ENCODE peak calls at places on chromosomes 13 and 19, in nine cellular contexts. One of them, this sample, is unnamed. For H3K27me3, the result is how much of the 10 kb centered on the place peaks cover.

GRCh38 chr13:93672996-93673395 is 446.4 kb downstream of the GPC6 start:
- DNase-seq in left lung: no peak
- DNase-seq in aorta: no peak
- DNase-seq in left ventricle myocardium inferior: no peak
- DNase-seq in upper lobe of right lung: no peak
- DNase-seq in spleen: no peak
- DNase-seq in right cardiac atrium: no peak
- DNase-seq in mammary epithelial cell: no peak
- DNase-seq in neural progenitor cell: no peak
- DNase-seq in this sample: no peak

GRCh38 chr13:34070006-34070405 is 252.1 kb downstream of the RFC3 start:
- DNase-seq in spleen: no peak
- DNase-seq in left ventricle myocardium inferior: no peak
- DNase-seq in right cardiac atrium: no peak
- DNase-seq in mammary epithelial cell: peak
- DNase-seq in neural progenitor cell: no peak
- DNase-seq in upper lobe of right lung: no peak
- DNase-seq in aorta: no peak
- DNase-seq in left lung: no peak
- DNase-seq in this sample: no peak

GRCh38 chr19:4318460-4318859 is 14.1 kb downstream of the FSD1 start:
- DNase-seq in mammary epithelial cell: no peak
- DNase-seq in left ventricle myocardium inferior: no peak
- DNase-seq in left lung: no peak
- DNase-seq in upper lobe of right lung: no peak
- DNase-seq in right cardiac atrium: no peak
- DNase-seq in spleen: no peak
- DNase-seq in aorta: no peak
- DNase-seq in neural progenitor cell: no peak
- DNase-seq in this sample: no peak

GRCh38 chr13:58495668-58496067 is 864.1 kb downstream of the PCDH17 start:
- DNase-seq in neural progenitor cell: no peak
- DNase-seq in aorta: no peak
- DNase-seq in spleen: no peak
- DNase-seq in left lung: no peak
- DNase-seq in upper lobe of right lung: no peak
- DNase-seq in right cardiac atrium: no peak
- DNase-seq in mammary epithelial cell: no peak
- DNase-seq in left ventricle myocardium inferior: no peak
- DNase-seq in this sample: no peak

GRCh38 chr13:102774596-102775375 is 1.2 kb upstream of the TEX30 start:
- DNase-seq in mammary epithelial cell: no peak
- DNase-seq in aorta: no peak
- DNase-seq in right cardiac atrium: no peak
- DNase-seq in upper lobe of right lung: no peak
- DNase-seq in spleen: no peak
- DNase-seq in neural progenitor cell: peak
- DNase-seq in left ventricle myocardium inferior: no peak
- DNase-seq in left lung: no peak
- DNase-seq in this sample: no peak

GRCh38 chr19:3095375-3096191 is 1.4 kb downstream of the GNA11 start:
- DNase-seq in aorta: peak
- DNase-seq in upper lobe of right lung: peak
- DNase-seq in left lung: peak
- DNase-seq in left ventricle myocardium inferior: no peak
- DNase-seq in mammary epithelial cell: peak
- DNase-seq in neural progenitor cell: peak
- DNase-seq in right cardiac atrium: no peak
- DNase-seq in spleen: peak
- DNase-seq in this sample: no peak

GRCh38 chr13:72920097-72920496 is 138.2 kb downstream of the PIBF1 start:
- DNase-seq in left lung: no peak
- DNase-seq in right cardiac atrium: peak
- DNase-seq in spleen: no peak
- DNase-seq in left ventricle myocardium inferior: peak
- DNase-seq in aorta: no peak
- DNase-seq in mammary epithelial cell: peak
- DNase-seq in upper lobe of right lung: no peak
- DNase-seq in neural progenitor cell: no peak
- DNase-seq in this sample: no peak

GRCh38 chr13:97810152-97810551 is 143.3 kb upstream of the IPO5 start:
- DNase-seq in right cardiac atrium: no peak
- DNase-seq in neural progenitor cell: peak
- DNase-seq in left lung: no peak
- DNase-seq in spleen: no peak
- DNase-seq in mammary epithelial cell: no peak
- DNase-seq in upper lobe of right lung: no peak
- DNase-seq in left ventricle myocardium inferior: no peak
- DNase-seq in aorta: no peak
- DNase-seq in this sample: no peak

GRCh38 chr19:34171539-34171876 is 796 bp upstream of the LSM14A start:
- DNase-seq in upper lobe of right lung: no peak
- DNase-seq in spleen: no peak
- DNase-seq in right cardiac atrium: no peak
- DNase-seq in neural progenitor cell: no peak
- DNase-seq in left ventricle myocardium inferior: no peak
- DNase-seq in mammary epithelial cell: peak
- DNase-seq in aorta: no peak
- DNase-seq in left lung: no peak
- DNase-seq in this sample: no peak

GRCh38 chr19:15911599-15912237 is 13.8 kb upstream of the CYP4F2 start:
- DNase-seq in neural progenitor cell: no peak
- DNase-seq in spleen: peak
- DNase-seq in left ventricle myocardium inferior: no peak
- DNase-seq in left lung: peak
- DNase-seq in mammary epithelial cell: no peak
- DNase-seq in upper lobe of right lung: no peak
- DNase-seq in aorta: no peak
- DNase-seq in right cardiac atrium: no peak
- DNase-seq in this sample: peak

GRCh38 chr13:33349314-33349995 is 63.9 kb upstream of the STARD13 start:
- DNase-seq in left ventricle myocardium inferior: peak
- DNase-seq in neural progenitor cell: peak
- DNase-seq in mammary epithelial cell: no peak
- DNase-seq in right cardiac atrium: peak
- DNase-seq in aorta: peak
- DNase-seq in left lung: no peak
- DNase-seq in spleen: no peak
- DNase-seq in upper lobe of right lung: no peak
- DNase-seq in this sample: no peak

GRCh38 chr19:50555447-50556235 is 12.6 kb downstream of the LRRC4B start:
- DNase-seq in spleen: no peak
- DNase-seq in mammary epithelial cell: no peak
- DNase-seq in left ventricle myocardium inferior: peak
- DNase-seq in left lung: no peak
- DNase-seq in neural progenitor cell: peak
- DNase-seq in upper lobe of right lung: no peak
- DNase-seq in aorta: no peak
- DNase-seq in right cardiac atrium: no peak
- DNase-seq in this sample: no peak

GRCh38 chr19:15154002-15154612 is 46.7 kb downstream of the NOTCH3 start:
- DNase-seq in left ventricle myocardium inferior: no peak
- DNase-seq in aorta: no peak
- DNase-seq in neural progenitor cell: peak
- DNase-seq in upper lobe of right lung: no peak
- DNase-seq in left lung: no peak
- DNase-seq in mammary epithelial cell: peak
- DNase-seq in spleen: no peak
- DNase-seq in right cardiac atrium: no peak
- DNase-seq in this sample: no peak

GRCh38 chr19:44720945-44721344 is 22.0 kb downstream of the CEACAM16 start:
- DNase-seq in right cardiac atrium: no peak
- DNase-seq in mammary epithelial cell: no peak
- DNase-seq in spleen: no peak
- DNase-seq in neural progenitor cell: no peak
- DNase-seq in left ventricle myocardium inferior: no peak
- DNase-seq in upper lobe of right lung: no peak
- DNase-seq in aorta: no peak
- DNase-seq in left lung: no peak
- DNase-seq in this sample: no peak

GRCh38 chr13:72804301-72804700 is 22.4 kb downstream of the PIBF1 start:
- DNase-seq in upper lobe of right lung: no peak
- DNase-seq in neural progenitor cell: no peak
- DNase-seq in left ventricle myocardium inferior: no peak
- DNase-seq in right cardiac atrium: no peak
- DNase-seq in aorta: no peak
- DNase-seq in spleen: no peak
- DNase-seq in left lung: no peak
- DNase-seq in mammary epithelial cell: no peak
- DNase-seq in this sample: no peak

DNA sequence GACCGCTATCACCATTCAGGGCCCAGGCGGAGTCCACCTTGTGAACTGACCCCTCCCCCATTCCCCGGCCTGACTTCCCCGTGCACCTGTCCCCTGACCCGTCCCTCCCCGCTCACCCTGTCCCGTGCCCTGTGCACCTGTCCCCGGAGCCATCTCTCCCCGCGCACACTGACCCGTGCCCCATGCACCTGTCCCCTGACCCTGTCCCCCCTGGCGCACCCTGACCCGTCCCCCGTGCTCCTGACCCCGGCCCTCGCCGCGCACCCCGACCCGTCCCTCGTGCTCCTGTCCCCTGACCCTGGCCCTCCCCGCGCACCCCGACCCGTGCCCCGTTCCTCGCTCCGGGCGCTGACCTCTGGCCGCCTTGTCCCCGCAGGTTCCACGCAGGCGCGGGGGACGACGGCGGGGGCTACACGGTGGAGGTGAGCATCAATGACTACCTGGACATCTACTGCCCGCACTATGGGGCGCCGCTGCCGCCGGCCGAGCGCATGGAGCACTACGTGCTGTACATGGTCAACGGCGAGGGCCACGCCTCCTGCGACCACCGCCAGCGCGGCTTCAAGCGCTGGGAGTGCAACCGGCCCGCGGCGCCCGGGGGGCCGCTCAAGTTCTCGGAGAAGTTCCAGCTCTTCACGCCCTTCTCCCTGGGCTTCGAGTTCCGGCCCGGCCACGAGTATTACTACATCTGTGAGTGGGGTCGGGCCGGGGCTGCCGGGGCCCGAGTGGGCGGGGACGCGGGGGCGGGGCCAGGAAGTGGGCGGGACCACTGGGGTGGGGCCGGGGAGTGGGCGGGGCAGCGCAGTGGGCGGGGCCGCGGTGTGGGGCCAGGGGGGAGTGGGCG is 9.7 kb downstream of the EFNA2 start:
- DNase-seq in neural progenitor cell: peak
- DNase-seq in right cardiac atrium: no peak
- DNase-seq in upper lobe of right lung: no peak
- DNase-seq in mammary epithelial cell: no peak
- DNase-seq in left lung: no peak
- DNase-seq in left ventricle myocardium inferior: no peak
- DNase-seq in aorta: no peak
- DNase-seq in spleen: no peak
- DNase-seq in this sample: no peak
- H3K27me3 ChIP-seq in neural progenitor cell: under half
- H3K27me3 ChIP-seq in right cardiac atrium: under half
- H3K27me3 ChIP-seq in upper lobe of right lung: under half
- H3K27me3 ChIP-seq in mammary epithelial cell: under half
- H3K27me3 ChIP-seq in left lung: half or more
- H3K27me3 ChIP-seq in left ventricle myocardium inferior: half or more
- H3K27me3 ChIP-seq in aorta: under half
- H3K27me3 ChIP-seq in spleen: half or more
- H3K27me3 ChIP-seq in this sample: under half

DNA sequence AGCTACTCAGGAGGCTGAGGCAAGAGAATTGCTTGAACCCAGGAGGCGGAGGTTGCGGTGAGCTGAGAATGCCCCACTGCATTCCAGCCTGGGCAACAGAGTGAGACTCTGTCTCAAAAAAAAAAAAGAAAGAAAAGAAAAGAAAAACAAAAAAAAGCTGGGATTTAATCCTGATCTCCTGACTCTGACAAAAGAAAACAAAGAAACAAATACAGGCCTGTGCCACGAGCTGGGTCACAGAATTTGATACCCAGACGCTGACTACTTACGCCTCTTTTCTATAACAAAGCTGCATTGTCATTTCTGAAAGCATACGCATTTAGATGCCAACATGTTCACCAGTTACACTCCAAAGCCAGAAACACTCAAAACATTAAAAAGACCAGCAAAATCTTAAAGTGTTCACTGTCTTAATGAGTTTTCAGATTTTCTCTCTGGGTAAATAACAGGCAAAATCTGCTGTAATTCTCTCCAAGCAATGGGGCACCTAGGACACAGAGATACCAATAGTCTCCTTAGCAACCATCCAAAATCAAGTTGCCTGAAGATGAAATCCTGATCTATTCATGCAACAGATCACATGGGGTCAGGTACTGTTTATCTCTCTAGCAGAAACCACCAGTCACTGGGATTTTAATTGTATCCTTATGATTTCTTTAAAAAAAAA is 18.0 kb upstream of the GTF2F2 start:
- DNase-seq in upper lobe of right lung: no peak
- DNase-seq in left lung: no peak
- DNase-seq in neural progenitor cell: peak
- DNase-seq in right cardiac atrium: no peak
- DNase-seq in spleen: no peak
- DNase-seq in left ventricle myocardium inferior: no peak
- DNase-seq in mammary epithelial cell: no peak
- DNase-seq in aorta: no peak
- DNase-seq in this sample: no peak
- H3K27ac ChIP-seq in upper lobe of right lung: no peak
- H3K27ac ChIP-seq in left lung: no peak
- H3K27ac ChIP-seq in neural progenitor cell: peak
- H3K27ac ChIP-seq in right cardiac atrium: no peak
- H3K27ac ChIP-seq in spleen: no peak
- H3K27ac ChIP-seq in left ventricle myocardium inferior: no peak
- H3K27ac ChIP-seq in mammary epithelial cell: no peak
- H3K27ac ChIP-seq in aorta: no peak
- H3K27ac ChIP-seq in this sample: no peak

DNA sequence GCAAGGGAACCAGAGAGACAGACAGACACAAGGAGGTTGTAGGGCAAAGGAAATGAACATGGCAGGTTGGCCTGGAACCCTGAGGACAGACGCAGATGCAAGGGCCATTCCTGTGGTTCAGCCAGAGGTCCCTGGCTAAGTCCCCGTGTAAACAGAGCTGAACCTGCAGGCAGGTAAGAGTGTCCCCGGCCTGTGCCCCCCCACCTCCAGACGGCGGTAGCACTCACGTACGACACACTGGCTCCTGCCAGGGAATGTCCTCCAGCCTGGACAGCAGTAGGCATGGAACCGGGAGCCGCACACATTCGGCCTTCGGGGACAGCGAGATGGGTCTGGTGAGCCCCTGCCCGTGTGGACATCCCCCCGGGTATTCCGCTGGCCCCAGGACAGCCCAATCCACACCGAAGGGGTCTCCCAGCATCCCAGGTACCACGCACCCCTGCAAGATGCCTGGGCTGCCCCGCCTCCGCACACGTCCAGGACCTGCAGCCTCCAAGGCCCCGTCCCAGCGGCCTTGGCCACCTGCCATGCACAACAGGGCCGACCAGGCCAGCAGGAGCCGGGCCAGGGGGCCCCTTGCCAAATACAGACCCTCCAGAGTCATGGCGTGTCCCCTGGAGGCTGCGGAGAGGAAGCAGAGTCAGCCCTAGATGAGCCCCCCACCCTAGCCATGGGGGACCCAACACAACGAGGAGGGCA is 2.4 kb downstream of the FBN3 start:
- DNase-seq in spleen: no peak
- DNase-seq in right cardiac atrium: no peak
- DNase-seq in left lung: no peak
- DNase-seq in neural progenitor cell: no peak
- DNase-seq in mammary epithelial cell: no peak
- DNase-seq in left ventricle myocardium inferior: no peak
- DNase-seq in upper lobe of right lung: peak
- DNase-seq in aorta: no peak
- DNase-seq in this sample: no peak
- H3K4me3 ChIP-seq in spleen: no peak
- H3K4me3 ChIP-seq in right cardiac atrium: no peak
- H3K4me3 ChIP-seq in left lung: no peak
- H3K4me3 ChIP-seq in neural progenitor cell: no peak
- H3K4me3 ChIP-seq in mammary epithelial cell: no peak
- H3K4me3 ChIP-seq in left ventricle myocardium inferior: no peak
- H3K4me3 ChIP-seq in upper lobe of right lung: no peak
- H3K4me3 ChIP-seq in aorta: no peak
- H3K4me3 ChIP-seq in this sample: no peak

GRCh38 chr13:25503856-25504255 is 132.1 kb downstream of the ATP8A2 start:
- DNase-seq in spleen: no peak
- DNase-seq in left ventricle myocardium inferior: no peak
- DNase-seq in right cardiac atrium: no peak
- DNase-seq in upper lobe of right lung: no peak
- DNase-seq in mammary epithelial cell: no peak
- DNase-seq in aorta: no peak
- DNase-seq in neural progenitor cell: no peak
- DNase-seq in left lung: no peak
- DNase-seq in this sample: no peak
- H3K27me3 ChIP-seq in spleen: under half
- H3K27me3 ChIP-seq in left ventricle myocardium inferior: half or more
- H3K27me3 ChIP-seq in right cardiac atrium: under half
- H3K27me3 ChIP-seq in upper lobe of right lung: under half
- H3K27me3 ChIP-seq in mammary epithelial cell: under half
- H3K27me3 ChIP-seq in aorta: under half
- H3K27me3 ChIP-seq in neural progenitor cell: under half
- H3K27me3 ChIP-seq in left lung: under half
- H3K27me3 ChIP-seq in this sample: under half

This sample was measured in pancreas.